ENCODE peak calls at places on chromosomes 5 and 9, in six cellular contexts. W is T-cell, Q is renal cortical epithelial cell, D is heart right ventricle, V is hepatic stellate cell, M is COR-L47. G is an unnamed sample.

GRCh38 chr9:37417857-37418618 is 4.5 kb upstream of the GRHPR start:
- DNase-seq in Q (peak; percentile 84), W (no peak), M (no peak), D (no peak), V (no peak), G (no peak)

GRCh38 chr5:91007780-91008402 is 375.2 kb downstream of the ARRDC3 start:
- DNase-seq in D (no peak), Q (peak; percentile 29), M (no peak), W (no peak), V (no peak), G (no peak)

GRCh38 chr5:92552206-92553160 is 1028.5 kb downstream of the NR2F1-AS1 start:
- DNase-seq in Q (peak; percentile 91), V (peak; percentile 32), M (no peak), W (no peak), D (no peak), G (no peak)

GRCh38 chr5:126865299-126865698 is 88.4 kb downstream of the LMNB1 start:
- DNase-seq in D (no peak), V (peak; percentile 87), M (no peak), Q (no peak), W (no peak), G (no peak)

GRCh38 chr5:7848296-7848695 is 2.6 kb downstream of the CFAP90 start:
- DNase-seq in M (no peak), W (no peak), V (no peak), Q (no peak), D (no peak), G (no peak)

GRCh38 chr5:63008195-63008594 is 429.6 kb downstream of the LRRC70 start:
- DNase-seq in D (no peak), Q (no peak), V (no peak), M (no peak), W (no peak), G (no peak)

GRCh38 chr9:116952434-116952805 is 265.3 kb downstream of the TRIM32 start:
- DNase-seq in V (no peak), W (no peak), Q (no peak), D (no peak), M (no peak), G (no peak)

GRCh38 chr9:76664120-76664519 is 100.1 kb upstream of the PCA3 start:
- DNase-seq in D (no peak), M (no peak), V (no peak), W (no peak), Q (no peak), G (no peak)

GRCh38 chr9:136566899-136567298 is 21.1 kb upstream of the NOTCH1 start:
- DNase-seq in D (peak; percentile 76), Q (no peak), W (no peak), M (no peak), V (no peak), G (peak; percentile 42)

GRCh38 chr5:107381189-107381856 is 289.4 kb downstream of the EFNA5 start:
- DNase-seq in D (no peak), M (no peak), V (no peak), W (no peak), Q (peak; percentile 79), G (peak; percentile 30)

GRCh38 chr5:141701341-141702119 is 19.5 kb upstream of the ARAP3 start:
- DNase-seq in D (no peak), W (no peak), M (no peak), Q (no peak), V (no peak), G (no peak)

GRCh38 chr5:83340511-83340918 is 131.0 kb upstream of the VCAN start:
- DNase-seq in D (no peak), V (no peak), Q (no peak), W (no peak), M (no peak), G (no peak)

GRCh38 chr5:160555836-160556660 is 134.4 kb downstream of the PTTG1 start:
- DNase-seq in Q (peak; percentile 85), V (no peak), W (no peak), M (peak; percentile 80), D (no peak), G (no peak)

GRCh38 chr5:31408814-31409213 is 123.1 kb downstream of the DROSHA start:
- DNase-seq in M (no peak), V (peak; percentile 32), W (no peak), Q (peak; percentile 92), D (no peak), G (no peak)

GRCh38 chr5:74641778-74642542 is 1.4 kb upstream of the ENC1 start:
- DNase-seq in Q (peak; percentile 84), M (peak; percentile 72), D (no peak), V (no peak), W (no peak), G (peak; percentile 25)

GRCh38 chr5:87499478-87500410 is 87.0 kb upstream of the CCNH start:
- DNase-seq in D (peak; percentile 10), V (no peak), Q (no peak), W (no peak), M (no peak), G (no peak)